ENCODE peak calls at places on chromosomes 7 and 10, in nine cellular contexts. One of them, this sample, is unnamed.

GRCh38 chr10:3339121-3339520 is 166.5 kb upstream of the PITRM1 start:
- DNase-seq in CMK: no peak
- DNase-seq in fibroblast of lung: no peak
- DNase-seq in NCI-H1105 treated with DMSO at 0.1 percent for 48 hours: no peak
- DNase-seq in NCI-H69: no peak
- DNase-seq in activated CD8-positive, alpha-beta memory T cell treated with anti-CD3 and anti-CD28 coated beads, Interleukin-2, amount 10 ng/mL, durations not matched to agents 7 days and 5 days: no peak
- DNase-seq in HT1080: no peak
- DNase-seq in HEK293T: no peak
- DNase-seq in CD8-positive, alpha-beta memory T cell: no peak
- DNase-seq in this sample: no peak

GRCh38 chr10:49327036-49327813 is 28.3 kb downstream of the C10orf71 start:
- DNase-seq in CMK: no peak
- DNase-seq in fibroblast of lung: no peak
- DNase-seq in NCI-H1105 treated with DMSO at 0.1 percent for 48 hours: no peak
- DNase-seq in NCI-H69: no peak
- DNase-seq in activated CD8-positive, alpha-beta memory T cell treated with anti-CD3 and anti-CD28 coated beads, Interleukin-2, amount 10 ng/mL, durations not matched to agents 7 days and 5 days: no peak
- DNase-seq in HT1080: no peak
- DNase-seq in HEK293T: no peak
- DNase-seq in CD8-positive, alpha-beta memory T cell: no peak
- DNase-seq in this sample: no peak

GRCh38 chr10:5977471-5978370 is at the start of gene IL15RA:
- DNase-seq in CMK: no peak
- DNase-seq in fibroblast of lung: peak
- DNase-seq in NCI-H1105 treated with DMSO at 0.1 percent for 48 hours: peak
- DNase-seq in NCI-H69: peak
- DNase-seq in activated CD8-positive, alpha-beta memory T cell treated with anti-CD3 and anti-CD28 coated beads, Interleukin-2, amount 10 ng/mL, durations not matched to agents 7 days and 5 days: peak
- DNase-seq in HT1080: peak
- DNase-seq in HEK293T: peak
- DNase-seq in CD8-positive, alpha-beta memory T cell: peak
- DNase-seq in this sample: peak

GRCh38 chr10:78045856-78046255 is 12.2 kb downstream of the RPS24 start:
- DNase-seq in CMK: no peak
- DNase-seq in fibroblast of lung: no peak
- DNase-seq in NCI-H1105 treated with DMSO at 0.1 percent for 48 hours: no peak
- DNase-seq in NCI-H69: no peak
- DNase-seq in activated CD8-positive, alpha-beta memory T cell treated with anti-CD3 and anti-CD28 coated beads, Interleukin-2, amount 10 ng/mL, durations not matched to agents 7 days and 5 days: no peak
- DNase-seq in HT1080: no peak
- DNase-seq in HEK293T: no peak
- DNase-seq in CD8-positive, alpha-beta memory T cell: no peak
- DNase-seq in this sample: no peak

GRCh38 chr10:43109671-43110249 is 28.5 kb upstream of the CSGALNACT2 start:
- DNase-seq in CMK: no peak
- DNase-seq in fibroblast of lung: no peak
- DNase-seq in NCI-H1105 treated with DMSO at 0.1 percent for 48 hours: no peak
- DNase-seq in NCI-H69: no peak
- DNase-seq in activated CD8-positive, alpha-beta memory T cell treated with anti-CD3 and anti-CD28 coated beads, Interleukin-2, amount 10 ng/mL, durations not matched to agents 7 days and 5 days: no peak
- DNase-seq in HT1080: no peak
- DNase-seq in HEK293T: no peak
- DNase-seq in CD8-positive, alpha-beta memory T cell: no peak
- DNase-seq in this sample: no peak

GRCh38 chr10:7520496-7521485 is 110.0 kb upstream of the SFMBT2 start:
- DNase-seq in CMK: no peak
- DNase-seq in fibroblast of lung: no peak
- DNase-seq in NCI-H1105 treated with DMSO at 0.1 percent for 48 hours: no peak
- DNase-seq in NCI-H69: no peak
- DNase-seq in activated CD8-positive, alpha-beta memory T cell treated with anti-CD3 and anti-CD28 coated beads, Interleukin-2, amount 10 ng/mL, durations not matched to agents 7 days and 5 days: no peak
- DNase-seq in HT1080: no peak
- DNase-seq in HEK293T: no peak
- DNase-seq in CD8-positive, alpha-beta memory T cell: no peak
- DNase-seq in this sample: no peak

GRCh38 chr10:3419719-3420495 is 247.3 kb upstream of the PITRM1 start:
- DNase-seq in CMK: peak
- DNase-seq in fibroblast of lung: no peak
- DNase-seq in NCI-H1105 treated with DMSO at 0.1 percent for 48 hours: no peak
- DNase-seq in NCI-H69: no peak
- DNase-seq in activated CD8-positive, alpha-beta memory T cell treated with anti-CD3 and anti-CD28 coated beads, Interleukin-2, amount 10 ng/mL, durations not matched to agents 7 days and 5 days: peak
- DNase-seq in HT1080: no peak
- DNase-seq in HEK293T: no peak
- DNase-seq in CD8-positive, alpha-beta memory T cell: no peak
- DNase-seq in this sample: no peak

GRCh38 chr7:37310322-37311080 is 138.2 kb downstream of the ELMO1 start:
- DNase-seq in CMK: no peak
- DNase-seq in fibroblast of lung: no peak
- DNase-seq in NCI-H1105 treated with DMSO at 0.1 percent for 48 hours: no peak
- DNase-seq in NCI-H69: no peak
- DNase-seq in activated CD8-positive, alpha-beta memory T cell treated with anti-CD3 and anti-CD28 coated beads, Interleukin-2, amount 10 ng/mL, durations not matched to agents 7 days and 5 days: no peak
- DNase-seq in HT1080: no peak
- DNase-seq in HEK293T: no peak
- DNase-seq in CD8-positive, alpha-beta memory T cell: no peak
- DNase-seq in this sample: no peak

GRCh38 chr10:126902157-126902556 is 3.1 kb upstream of the DOCK1 start:
- DNase-seq in CMK: no peak
- DNase-seq in fibroblast of lung: peak
- DNase-seq in NCI-H1105 treated with DMSO at 0.1 percent for 48 hours: no peak
- DNase-seq in NCI-H69: no peak
- DNase-seq in activated CD8-positive, alpha-beta memory T cell treated with anti-CD3 and anti-CD28 coated beads, Interleukin-2, amount 10 ng/mL, durations not matched to agents 7 days and 5 days: no peak
- DNase-seq in HT1080: peak
- DNase-seq in HEK293T: peak
- DNase-seq in CD8-positive, alpha-beta memory T cell: no peak
- DNase-seq in this sample: peak

GRCh38 chr10:76883596-76883995 is 754.0 kb downstream of the KCNMA1 start:
- DNase-seq in CMK: no peak
- DNase-seq in fibroblast of lung: no peak
- DNase-seq in NCI-H1105 treated with DMSO at 0.1 percent for 48 hours: no peak
- DNase-seq in NCI-H69: no peak
- DNase-seq in activated CD8-positive, alpha-beta memory T cell treated with anti-CD3 and anti-CD28 coated beads, Interleukin-2, amount 10 ng/mL, durations not matched to agents 7 days and 5 days: no peak
- DNase-seq in HT1080: no peak
- DNase-seq in HEK293T: no peak
- DNase-seq in CD8-positive, alpha-beta memory T cell: no peak
- DNase-seq in this sample: no peak

GRCh38 chr7:135930565-135931423 is 46.4 kb downstream of the MTPN start:
- DNase-seq in CMK: no peak
- DNase-seq in fibroblast of lung: peak
- DNase-seq in NCI-H1105 treated with DMSO at 0.1 percent for 48 hours: no peak
- DNase-seq in NCI-H69: peak
- DNase-seq in activated CD8-positive, alpha-beta memory T cell treated with anti-CD3 and anti-CD28 coated beads, Interleukin-2, amount 10 ng/mL, durations not matched to agents 7 days and 5 days: no peak
- DNase-seq in HT1080: peak
- DNase-seq in HEK293T: no peak
- DNase-seq in CD8-positive, alpha-beta memory T cell: no peak
- DNase-seq in this sample: no peak

This sample was measured in RWPE1.